ENCODE peak calls at places on chromosomes 1 and 21, in seven cellular contexts. I is colonic mucosa; F is cardiac muscle cell; Y is brain microvascular endothelial cell; R is A549; L is CD8-positive, alpha-beta T cell; D is RWPE1. X is an unnamed sample.

GRCh38 chr1:223771814-223772770 is 59.8 kb downstream of the CAPN2 start:
- DNase-seq in I (peak), Y (peak), F (peak), D (peak), R (peak), L (no peak), X (no peak)

GRCh38 chr1:69737527-69738176 is 169.9 kb downstream of the LRRC7 start:
- DNase-seq in R (peak), D (peak), I (peak), Y (peak), L (no peak), F (peak), X (peak)

GRCh38 chr21:40851749-40852148 is 4.8 kb upstream of the DSCAM start:
- DNase-seq in R (no peak), F (no peak), D (no peak), Y (no peak), L (no peak), I (no peak), X (no peak)

GRCh38 chr21:40616377-40616704 is 230.6 kb downstream of the DSCAM start:
- DNase-seq in F (no peak), I (no peak), R (no peak), D (no peak), Y (no peak), L (no peak), X (no peak)

GRCh38 chr1:34618381-34618780 is 136.5 kb upstream of the GJB5 start:
- DNase-seq in I (no peak), L (no peak), D (no peak), R (no peak), F (no peak), Y (no peak), X (no peak)

GRCh38 chr21:29347274-29347681 is 48.6 kb downstream of the BACH1 start:
- DNase-seq in I (no peak), D (no peak), R (no peak), Y (no peak), F (no peak), L (no peak), X (no peak)

GRCh38 chr21:27225142-27225541 is 258.3 kb upstream of the ADAMTS5 start:
- DNase-seq in L (no peak), F (no peak), I (no peak), Y (no peak), D (no peak), R (no peak), X (no peak)

GRCh38 chr1:40665335-40666171 is at the start of gene RIMS3:
- DNase-seq in D (peak), I (peak), F (peak), L (peak), Y (peak), R (peak), X (no peak)

GRCh38 chr1:179129702-179130473 is 48.0 kb downstream of the TOR3A start:
- DNase-seq in D (no peak), Y (no peak), I (no peak), L (no peak), F (no peak), R (peak), X (no peak)

GRCh38 chr1:229119161-229119560 is 151.8 kb upstream of the RAB4A start:
- DNase-seq in Y (no peak), F (no peak), R (no peak), D (peak), L (no peak), I (no peak), X (no peak)

GRCh38 chr1:36420836-36421317 is 23.2 kb upstream of the LSM10 start:
- DNase-seq in Y (peak), L (peak), R (peak), F (peak), D (peak), I (peak), X (peak)

GRCh38 chr1:202940561-202940960 is 13.5 kb upstream of the KLHL12 start:
- DNase-seq in L (no peak), F (no peak), Y (no peak), D (peak), I (no peak), R (no peak), X (no peak)

GRCh38 chr1:66982561-66983285 is 57.9 kb downstream of the MIER1 start:
- DNase-seq in R (no peak), I (no peak), D (no peak), F (no peak), L (no peak), Y (no peak), X (no peak)

GRCh38 chr1:43358121-43358745 is 548 bp upstream of the CDC20 start:
- DNase-seq in R (peak), F (no peak), D (peak), I (peak), L (no peak), Y (no peak), X (no peak)

GRCh38 chr1:171984262-171984661 is 143.0 kb downstream of the DNM3 start:
- DNase-seq in Y (no peak), D (no peak), I (peak), F (no peak), L (no peak), R (no peak), X (no peak)

GRCh38 chr21:39353295-39353694 is 4.4 kb upstream of the HMGN1 start:
- DNase-seq in L (no peak), F (peak), D (no peak), I (no peak), R (no peak), Y (no peak), X (no peak)

GRCh38 chr1:173356211-173356762 is 120.8 kb upstream of the PRDX6 start:
- DNase-seq in F (no peak), I (no peak), R (no peak), D (no peak), Y (no peak), L (no peak), X (no peak)

GRCh38 chr1:19969898-19970660 is 9.3 kb downstream of the PLA2G2A start:
- DNase-seq in L (no peak), F (peak), Y (no peak), I (no peak), D (no peak), R (no peak), X (no peak)

GRCh38 chr1:2786329-2787162 is 14.9 kb downstream of the TTC34 start:
- DNase-seq in F (no peak), L (peak), D (no peak), Y (no peak), R (no peak), I (peak), X (no peak)

GRCh38 chr1:59214764-59215208 is 82.1 kb upstream of the FGGY start:
- DNase-seq in F (no peak), D (no peak), I (peak), L (no peak), R (peak), Y (peak), X (no peak)

GRCh38 chr1:6601865-6602668 is 602 bp downstream of the KLHL21 start:
- DNase-seq in L (no peak), F (no peak), R (no peak), I (peak), Y (no peak), D (no peak), X (no peak)

GRCh38 chr1:44609412-44609767 is 64.9 kb downstream of the TMEM53 start:
- DNase-seq in L (peak), I (peak), R (peak), Y (peak), D (no peak), F (peak), X (no peak)

GRCh38 chr1:245448858-245449534 is 294.2 kb downstream of the KIF26B start:
- DNase-seq in I (no peak), D (no peak), R (no peak), F (peak), L (no peak), Y (no peak), X (no peak)

GRCh38 chr1:29344336-29344735 is 108.0 kb downstream of the PTPRU start:
- DNase-seq in L (no peak), I (no peak), R (no peak), F (no peak), D (no peak), Y (no peak), X (no peak)

GRCh38 chr1:29342351-29342750 is 106.0 kb downstream of the PTPRU start:
- DNase-seq in D (no peak), F (no peak), L (no peak), R (no peak), I (no peak), Y (no peak), X (no peak)

GRCh38 chr1:29341936-29342335 is 105.6 kb downstream of the PTPRU start:
- DNase-seq in L (no peak), Y (peak), R (no peak), D (no peak), I (no peak), F (peak), X (no peak)

GRCh38 chr1:29343908-29344307 is 107.6 kb downstream of the PTPRU start:
- DNase-seq in L (no peak), D (no peak), F (no peak), I (no peak), Y (no peak), R (no peak), X (no peak)

GRCh38 chr1:29343476-29343875 is 107.2 kb downstream of the PTPRU start:
- DNase-seq in F (no peak), I (no peak), D (no peak), L (no peak), Y (no peak), R (no peak), X (no peak)
- H3K27ac ChIP-seq in F (no peak), I (no peak), D (no peak), L (no peak), Y (no peak), R (no peak), X (no peak)

GRCh38 chr1:53838654-53838974 is 518 bp upstream of the NDC1 start:
- DNase-seq in R (no peak), Y (no peak), F (no peak), I (no peak), L (no peak), D (no peak), X (no peak)
- H3K27ac ChIP-seq in R (peak), Y (peak), F (peak), I (peak), L (peak), D (peak), X (peak)

DNA sequence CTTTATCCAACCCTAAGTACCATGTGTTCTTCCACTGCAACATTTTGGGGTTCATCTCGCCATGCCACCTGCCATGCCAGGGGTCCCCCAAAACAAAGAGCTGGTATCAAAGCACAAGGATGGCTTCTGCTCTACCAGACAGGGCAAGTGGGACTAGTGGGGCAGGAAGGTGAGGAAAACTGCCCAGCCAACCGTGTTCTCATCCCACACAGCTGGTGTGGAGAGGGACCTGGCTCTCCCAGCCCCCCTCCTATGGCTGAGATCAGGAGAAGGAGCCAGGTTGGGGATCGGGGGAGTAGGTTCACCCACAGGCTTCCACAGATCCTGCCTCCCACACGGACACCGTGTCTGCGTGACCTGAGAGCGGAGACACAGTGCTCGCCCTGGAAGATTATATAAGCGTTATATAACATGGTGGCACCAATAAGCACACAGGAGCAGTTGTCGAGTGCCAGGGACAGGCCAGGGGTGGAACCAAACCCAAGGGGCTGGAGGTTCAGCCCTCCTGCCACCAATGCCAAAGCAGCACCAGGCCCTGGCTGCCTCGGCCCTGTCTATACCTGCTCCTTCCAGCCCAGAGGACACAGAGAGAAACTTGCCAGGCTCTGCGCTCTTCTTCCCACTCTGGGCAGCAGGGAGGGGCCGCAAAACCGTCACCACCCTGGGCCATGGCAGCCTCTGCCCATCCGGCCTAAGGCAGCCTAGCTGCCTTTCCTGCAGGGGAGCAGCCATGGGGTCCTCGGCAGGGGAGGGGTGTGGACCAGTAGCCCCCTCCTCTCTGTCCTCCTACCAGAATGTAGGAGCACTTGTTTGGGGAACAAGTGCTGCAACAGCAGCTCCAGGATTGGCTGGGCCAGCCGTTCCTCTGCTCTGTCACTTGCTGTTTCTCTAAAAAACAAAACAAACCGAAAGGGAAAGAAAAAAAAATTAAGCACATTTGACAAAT is 43.5 kb downstream of the CD34 start:
- DNase-seq in Y (no peak), D (no peak), L (no peak), F (no peak), I (peak), R (no peak), X (no peak)
- H3K27ac ChIP-seq in Y (no peak), D (peak), L (peak), F (no peak), I (peak), R (no peak), X (peak)

DNA sequence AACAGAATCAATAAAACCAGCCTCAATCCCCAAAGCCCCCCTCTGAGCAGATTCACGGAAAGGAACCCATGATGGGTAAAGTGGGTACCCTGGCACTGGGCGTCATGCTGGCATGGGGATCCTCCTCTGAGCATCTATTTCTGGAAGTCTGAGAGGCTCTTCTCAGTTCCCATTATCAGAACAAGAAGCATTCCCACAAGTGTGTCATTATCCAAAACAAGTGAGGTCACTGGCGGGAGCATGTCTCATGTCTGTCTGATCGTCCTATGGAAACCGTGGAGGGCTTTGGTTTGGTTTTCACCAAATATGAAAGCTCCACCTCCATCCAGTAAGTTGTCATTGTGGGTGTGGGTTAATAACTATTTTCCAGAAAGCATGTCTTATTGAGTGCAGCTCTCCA is 70.7 kb downstream of the PGM1 start:
- DNase-seq in F (no peak), D (no peak), Y (peak), L (no peak), R (peak), I (no peak), X (no peak)
- H3K27ac ChIP-seq in F (no peak), D (peak), Y (peak), L (no peak), R (peak), I (no peak), X (peak)

GRCh38 chr1:201774224-201774982 is 54.6 kb upstream of the IPO9 start:
- DNase-seq in F (peak), Y (peak), L (no peak), R (no peak), D (no peak), I (no peak), X (peak)

GRCh38 chr1:201775380-201775779 is 53.6 kb upstream of the IPO9 start:
- DNase-seq in Y (no peak), I (no peak), F (no peak), R (no peak), D (no peak), L (no peak), X (no peak)

GRCh38 chr1:201774983-201775344 is 54.0 kb upstream of the IPO9 start:
- DNase-seq in D (no peak), I (no peak), R (no peak), L (no peak), Y (no peak), F (no peak), X (no peak)

GRCh38 chr1:201772178-201772577 is 56.8 kb upstream of the IPO9 start:
- DNase-seq in L (no peak), D (no peak), Y (peak), I (no peak), F (no peak), R (no peak), X (no peak)

DNA sequence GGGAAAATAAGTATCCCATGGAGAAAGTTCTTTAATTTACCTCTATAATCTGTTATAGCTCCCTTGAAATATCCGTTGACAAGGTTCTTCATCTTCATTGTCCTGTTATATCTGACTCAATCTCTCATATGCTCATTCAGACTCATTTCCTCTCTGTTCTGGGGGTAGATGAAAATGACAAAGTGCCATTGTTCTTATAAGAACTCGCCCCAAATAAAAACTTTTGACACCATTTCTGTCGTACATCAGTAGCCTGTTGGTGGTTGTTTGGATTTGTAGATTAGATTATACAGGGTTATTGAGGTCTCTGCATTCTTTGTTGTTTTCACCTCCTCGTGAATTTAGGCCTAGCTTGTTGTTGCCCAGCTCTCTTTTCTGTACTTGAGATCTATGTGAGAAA is 55.2 kb upstream of the IPO9 start:
- DNase-seq in D (no peak), I (no peak), R (no peak), F (no peak), L (no peak), Y (no peak), X (no peak)
- H3K27ac ChIP-seq in D (no peak), I (no peak), R (no peak), F (peak), L (no peak), Y (peak), X (peak)

DNA sequence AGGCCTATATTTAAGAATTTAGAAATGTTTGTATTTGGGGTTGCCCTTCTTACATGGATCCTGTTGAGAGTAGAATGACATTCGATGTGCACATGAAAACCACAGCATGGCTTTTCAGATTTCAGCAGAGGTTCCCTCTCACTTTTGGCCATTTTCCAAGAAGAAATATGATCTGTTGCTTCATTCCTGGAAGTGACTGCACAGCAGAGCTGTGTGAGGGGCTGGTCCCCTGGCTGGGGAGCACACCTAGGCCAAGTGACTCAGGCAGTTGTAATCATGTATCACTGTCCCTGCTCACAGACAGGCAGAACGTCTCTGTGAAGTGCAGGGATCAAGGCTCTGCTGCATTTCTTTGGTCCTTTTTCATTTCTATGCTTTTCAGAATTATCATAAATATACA is 32.3 kb downstream of the AGT start:
- DNase-seq in L (no peak), F (peak), Y (peak), I (no peak), R (peak), D (peak), X (peak)
- H3K27ac ChIP-seq in L (no peak), F (peak), Y (no peak), I (no peak), R (no peak), D (peak), X (peak)

GRCh38 chr1:62782197-62782886 is 1.6 kb upstream of the ATG4C start:
- DNase-seq in D (no peak), Y (no peak), F (peak), I (no peak), L (no peak), R (no peak), X (no peak)

GRCh38 chr1:62783736-62784508 is at the start of gene ATG4C:
- DNase-seq in D (peak), I (peak), L (peak), R (peak), F (peak), Y (peak), X (peak)

GRCh38 chr1:62790716-62791115 is 6.8 kb downstream of the ATG4C start:
- DNase-seq in R (no peak), Y (no peak), L (no peak), I (no peak), F (no peak), D (no peak), X (no peak)

GRCh38 chr1:62784509-62785365 is 805 bp downstream of the ATG4C start:
- DNase-seq in Y (no peak), L (no peak), F (peak), R (peak), I (no peak), D (peak), X (no peak)
- H3K27ac ChIP-seq in Y (peak), L (peak), F (peak), R (peak), I (peak), D (peak), X (peak)

DNA sequence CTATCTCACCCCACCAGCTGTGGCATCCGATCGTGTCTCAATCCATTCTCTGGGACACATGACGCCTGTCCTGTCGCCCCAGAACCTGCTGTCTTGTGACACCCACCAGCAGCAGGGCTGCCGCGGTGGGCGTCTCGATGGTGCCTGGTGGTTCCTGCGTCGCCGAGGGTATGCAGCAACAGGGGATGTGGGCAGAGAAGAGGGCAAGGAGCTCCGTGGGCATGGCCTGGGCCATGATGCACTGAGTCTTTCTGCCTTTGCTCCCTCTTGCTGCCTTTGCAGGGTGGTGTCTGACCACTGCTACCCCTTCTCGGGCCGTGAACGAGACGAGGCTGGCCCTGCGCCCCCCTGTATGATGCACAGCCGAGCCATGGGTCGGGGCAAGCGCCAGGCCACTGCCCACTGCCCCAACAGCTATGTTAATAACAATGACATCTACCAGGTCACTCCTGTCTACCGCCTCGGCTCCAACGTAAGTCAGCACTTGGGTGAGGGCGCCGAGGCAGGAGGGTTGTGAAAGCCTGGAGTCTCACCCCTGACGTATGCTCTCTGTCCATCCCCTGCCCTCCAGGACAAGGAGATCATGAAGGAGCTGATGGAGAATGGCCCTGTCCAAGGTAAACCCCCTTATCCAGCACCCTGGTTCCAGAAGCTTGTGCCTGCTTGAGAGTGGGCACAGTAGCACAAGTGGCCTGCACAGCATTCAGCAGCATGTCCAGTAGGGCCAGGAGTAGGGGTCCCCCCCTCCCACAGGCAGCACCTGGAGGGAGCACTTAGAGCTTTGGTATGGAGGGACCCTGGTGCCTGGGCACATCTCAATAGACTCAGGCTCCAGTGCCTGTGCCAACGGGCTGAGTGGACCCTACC is 8.8 kb downstream of the TINAGL1 start:
- DNase-seq in I (no peak), R (no peak), D (no peak), Y (no peak), L (no peak), F (no peak), X (no peak)
- H3K27ac ChIP-seq in I (no peak), R (no peak), D (peak), Y (no peak), L (no peak), F (peak), X (no peak)

X was measured in epithelial cell of prostate.